ENCODE peak calls at places on chromosome 1, in five cellular contexts. S is stromal cell of bone marrow; T is stimulated activated CD4-positive, alpha-beta T cell treated with anti-CD3 and anti-CD28 coated beads, Interleukin-1b, Interleukin-23, amount 100 ng/mL, for 1 hour; J is progenitor cell of endocrine pancreas; C is T-helper 17 cell. D is an unnamed sample.

GRCh38 chr1:17874665-17875064 is 119.5 kb downstream of the ACTL8 start:
- DNase-seq in S (peak), T (no peak), J (no peak), C (no peak), D (no peak)

GRCh38 chr1:30903343-30904034 is 5.1 kb downstream of the SDC3 start:
- DNase-seq in S (no peak), T (no peak), J (no peak), C (no peak), D (no peak)

GRCh38 chr1:221636967-221637366 is 104.9 kb downstream of the DUSP10 start:
- DNase-seq in S (no peak), T (no peak), J (no peak), C (no peak), D (no peak)

GRCh38 chr1:77948841-77949424 is 29.9 kb downstream of the FUBP1 start:
- DNase-seq in S (no peak), T (no peak), J (no peak), C (no peak), D (no peak)

GRCh38 chr1:6207921-6208320 is 2.0 kb downstream of the RNF207 start:
- DNase-seq in S (no peak), T (no peak), J (no peak), C (no peak), D (peak)

GRCh38 chr1:247114351-247115140 is 10.4 kb upstream of the ZNF669 start:
- DNase-seq in S (no peak), T (no peak), J (no peak), C (no peak), D (no peak)

GRCh38 chr1:184489908-184490307 is 103.1 kb downstream of the C1orf21 start:
- DNase-seq in S (no peak), T (no peak), J (no peak), C (no peak), D (no peak)

GRCh38 chr1:166090244-166090643 is 76.6 kb downstream of the FAM78B start:
- DNase-seq in S (no peak), T (no peak), J (no peak), C (no peak), D (no peak)